ENCODE peak calls at places on chromosomes 4 and X, in five cellular contexts. One of them, this sample, is unnamed.
A peak's percentile ranks its signal among the peaks of the same experiment; 100 is the strongest.

GRCh38 chr4:128322311-128322710 is 34.7 kb upstream of the PGRMC2 start:
- DNase-seq in neural progenitor cell: no peak
- DNase-seq in cardiac muscle cell: no peak
- DNase-seq in uterus: no peak
- DNase-seq in lower lobe of right lung: no peak
- DNase-seq in this sample: no peak

GRCh38 chr4:55793479-55793878 is 26.1 kb upstream of the EXOC1L start:
- DNase-seq in lower lobe of right lung: peak; percentile 39
- DNase-seq in neural progenitor cell: no peak
- DNase-seq in cardiac muscle cell: no peak
- DNase-seq in uterus: no peak
- DNase-seq in this sample: no peak

GRCh38 chr4:149961876-149962597 is 116.2 kb upstream of the DCLK2 start:
- DNase-seq in neural progenitor cell: no peak
- DNase-seq in uterus: no peak
- DNase-seq in cardiac muscle cell: peak; percentile 59
- DNase-seq in lower lobe of right lung: no peak
- DNase-seq in this sample: no peak

GRCh38 chr4:127503111-127503510 is 129.6 kb upstream of the INTU start:
- DNase-seq in uterus: no peak
- DNase-seq in lower lobe of right lung: no peak
- DNase-seq in cardiac muscle cell: no peak
- DNase-seq in neural progenitor cell: peak; percentile 63
- DNase-seq in this sample: no peak

GRCh38 chr4:22721189-22721588 is 28.5 kb downstream of the GBA3 start:
- DNase-seq in lower lobe of right lung: no peak
- DNase-seq in cardiac muscle cell: no peak
- DNase-seq in neural progenitor cell: no peak
- DNase-seq in uterus: no peak
- DNase-seq in this sample: no peak

GRCh38 chrX:97897998-97898397 is 1014.3 kb downstream of the RPA4 start:
- DNase-seq in uterus: no peak
- DNase-seq in lower lobe of right lung: no peak
- DNase-seq in neural progenitor cell: no peak
- DNase-seq in cardiac muscle cell: no peak
- DNase-seq in this sample: no peak

GRCh38 chrX:34379891-34380290 is 247.8 kb upstream of the FAM47A start:
- DNase-seq in lower lobe of right lung: no peak
- DNase-seq in uterus: no peak
- DNase-seq in cardiac muscle cell: peak; percentile 29
- DNase-seq in neural progenitor cell: no peak
- DNase-seq in this sample: no peak

GRCh38 chr4:75063417-75063816 is 130.5 kb downstream of the PARM1 start:
- DNase-seq in uterus: no peak
- DNase-seq in lower lobe of right lung: no peak
- DNase-seq in neural progenitor cell: no peak
- DNase-seq in cardiac muscle cell: no peak
- DNase-seq in this sample: no peak

GRCh38 chrX:68146054-68146453 is 287.2 kb downstream of the OPHN1 start:
- DNase-seq in cardiac muscle cell: peak; percentile 67
- DNase-seq in uterus: no peak
- DNase-seq in neural progenitor cell: peak; percentile 20
- DNase-seq in lower lobe of right lung: no peak
- DNase-seq in this sample: no peak

GRCh38 chrX:109600114-109600710 is 24.8 kb downstream of the KCNE5 start:
- DNase-seq in lower lobe of right lung: no peak
- DNase-seq in cardiac muscle cell: peak; percentile 38
- DNase-seq in uterus: no peak
- DNase-seq in neural progenitor cell: peak; percentile 69
- DNase-seq in this sample: no peak

GRCh38 chr4:34108456-34108855 is 2135.9 kb downstream of the ARAP2 start:
- DNase-seq in neural progenitor cell: no peak
- DNase-seq in lower lobe of right lung: no peak
- DNase-seq in uterus: no peak
- DNase-seq in cardiac muscle cell: peak; percentile 71
- DNase-seq in this sample: no peak

DNA sequence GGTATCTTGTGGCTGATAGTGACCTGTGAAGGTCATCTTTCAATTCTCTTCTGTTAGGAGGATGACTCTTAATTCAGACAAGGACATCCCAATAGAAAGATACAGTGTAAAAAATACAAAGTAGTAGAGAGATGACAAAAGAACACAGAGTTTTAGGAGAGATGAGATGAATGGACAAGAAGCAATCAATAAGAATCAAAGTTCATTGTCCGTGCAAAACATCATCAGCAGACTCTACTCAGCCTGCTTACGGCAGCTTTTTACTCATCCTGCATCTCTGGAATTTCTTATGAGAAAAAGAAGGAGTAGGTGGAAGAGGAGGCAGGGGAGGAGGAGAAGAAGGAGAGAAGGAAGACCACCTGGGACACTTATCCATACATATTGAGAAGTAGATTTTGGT is 2131.7 kb downstream of the ARAP2 start:
- DNase-seq in cardiac muscle cell: no peak
- DNase-seq in neural progenitor cell: no peak
- DNase-seq in lower lobe of right lung: no peak
- DNase-seq in uterus: no peak
- DNase-seq in this sample: no peak
- H3K4me1 ChIP-seq in cardiac muscle cell: no peaks in the 10 kb centered on the region
- H3K4me1 ChIP-seq in neural progenitor cell: no peaks in the 10 kb centered on the region
- H3K4me1 ChIP-seq in lower lobe of right lung: no peaks in the 10 kb centered on the region
- H3K4me1 ChIP-seq in uterus: no peaks in the 10 kb centered on the region
- H3K4me1 ChIP-seq in this sample: no peaks in the 10 kb centered on the region

GRCh38 chr4:110637408-110638131 is 14.7 kb upstream of the PITX2 start:
- DNase-seq in uterus: no peak
- DNase-seq in neural progenitor cell: peak; percentile 68
- DNase-seq in lower lobe of right lung: no peak
- DNase-seq in cardiac muscle cell: no peak
- DNase-seq in this sample: peak; percentile 51

GRCh38 chr4:110634320-110635154 is 11.7 kb upstream of the PITX2 start:
- DNase-seq in neural progenitor cell: no peak
- DNase-seq in uterus: no peak
- DNase-seq in cardiac muscle cell: no peak
- DNase-seq in lower lobe of right lung: no peak
- DNase-seq in this sample: no peak

GRCh38 chr4:110635155-110635479 is 12.2 kb upstream of the PITX2 start:
- DNase-seq in cardiac muscle cell: no peak
- DNase-seq in neural progenitor cell: no peak
- DNase-seq in lower lobe of right lung: no peak
- DNase-seq in uterus: no peak
- DNase-seq in this sample: no peak

GRCh38 chr4:110636677-110637407 is 14.0 kb upstream of the PITX2 start:
- DNase-seq in neural progenitor cell: peak; percentile 85
- DNase-seq in lower lobe of right lung: no peak
- DNase-seq in cardiac muscle cell: peak; percentile 60
- DNase-seq in uterus: no peak
- DNase-seq in this sample: peak; percentile 68

GRCh38 chr4:110636231-110636676 is 13.4 kb upstream of the PITX2 start:
- DNase-seq in neural progenitor cell: peak; percentile 73
- DNase-seq in cardiac muscle cell: no peak
- DNase-seq in lower lobe of right lung: no peak
- DNase-seq in uterus: no peak
- DNase-seq in this sample: no peak
- H3K27me3 ChIP-seq in neural progenitor cell: peaks cover 99% of the 10 kb centered on the region
- H3K27me3 ChIP-seq in cardiac muscle cell: peaks cover 100% of the 10 kb centered on the region
- H3K27me3 ChIP-seq in lower lobe of right lung: peaks cover 99% of the 10 kb centered on the region
- H3K27me3 ChIP-seq in uterus: peaks cover 53% of the 10 kb centered on the region
- H3K27me3 ChIP-seq in this sample: no peaks in the 10 kb centered on the region

GRCh38 chrX:66163849-66164401 is at the start of gene HEPH:
- DNase-seq in uterus: peak; percentile 27
- DNase-seq in lower lobe of right lung: no peak
- DNase-seq in cardiac muscle cell: peak; percentile 64
- DNase-seq in neural progenitor cell: peak; percentile 65
- DNase-seq in this sample: no peak

GRCh38 chrX:66163447-66163846 is 600 bp upstream of the HEPH start:
- DNase-seq in uterus: no peak
- DNase-seq in cardiac muscle cell: no peak
- DNase-seq in neural progenitor cell: no peak
- DNase-seq in lower lobe of right lung: no peak
- DNase-seq in this sample: no peak

GRCh38 chrX:66164470-66164869 is 423 bp downstream of the HEPH start:
- DNase-seq in uterus: no peak
- DNase-seq in cardiac muscle cell: no peak
- DNase-seq in neural progenitor cell: peak; percentile 11
- DNase-seq in lower lobe of right lung: no peak
- DNase-seq in this sample: no peak

GRCh38 chrX:66166671-66167070 is 2.6 kb downstream of the HEPH start:
- DNase-seq in neural progenitor cell: no peak
- DNase-seq in lower lobe of right lung: no peak
- DNase-seq in uterus: no peak
- DNase-seq in cardiac muscle cell: no peak
- DNase-seq in this sample: no peak

GRCh38 chrX:66164931-66165330 is 884 bp downstream of the HEPH start:
- DNase-seq in lower lobe of right lung: no peak
- DNase-seq in neural progenitor cell: no peak
- DNase-seq in uterus: no peak
- DNase-seq in cardiac muscle cell: no peak
- DNase-seq in this sample: no peak
- H3K4me3 ChIP-seq in lower lobe of right lung: peak overlapping the region; percentile 41
- H3K4me3 ChIP-seq in neural progenitor cell: peak overlapping the region; percentile 56
- H3K4me3 ChIP-seq in uterus: peak overlapping the region; percentile 37
- H3K4me3 ChIP-seq in cardiac muscle cell: peak overlapping the region; percentile 57
- H3K4me3 ChIP-seq in this sample: no peak overlapping the region

DNA sequence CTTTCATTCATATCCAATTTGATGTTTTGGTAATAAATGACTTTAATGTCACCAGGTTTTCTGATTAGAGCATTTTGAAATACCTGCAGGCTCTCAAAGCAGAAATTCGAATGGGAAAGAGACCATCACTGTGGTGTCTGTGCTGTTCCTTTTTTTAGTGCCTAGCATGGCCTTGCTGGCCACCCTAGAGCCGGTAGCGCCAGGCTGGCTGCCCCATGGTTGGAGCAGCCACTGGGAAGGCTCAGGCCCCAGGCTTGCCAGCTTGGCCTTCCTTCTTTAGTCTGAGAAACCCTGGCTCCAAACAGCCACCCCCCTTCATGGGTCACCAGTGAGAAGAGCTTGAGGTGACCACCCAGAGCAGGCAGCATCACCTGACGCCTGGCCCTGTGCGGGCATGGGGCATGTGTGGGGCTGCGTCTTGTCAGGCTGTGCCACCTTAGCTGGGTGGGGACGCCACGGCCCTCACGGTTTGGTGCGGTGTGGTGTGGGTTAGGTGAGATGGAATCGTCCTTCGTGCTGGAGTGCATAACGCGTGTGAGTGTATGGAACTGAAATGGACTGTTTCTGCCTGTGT is 30.0 kb downstream of the TRMT44 start:
- DNase-seq in uterus: no peak
- DNase-seq in lower lobe of right lung: no peak
- DNase-seq in neural progenitor cell: no peak
- DNase-seq in cardiac muscle cell: no peak
- DNase-seq in this sample: no peak
- H3K4me1 ChIP-seq in uterus: peaks cover 19% of the 10 kb centered on the region
- H3K4me1 ChIP-seq in lower lobe of right lung: peaks cover 21% of the 10 kb centered on the region
- H3K4me1 ChIP-seq in neural progenitor cell: no peaks in the 10 kb centered on the region
- H3K4me1 ChIP-seq in cardiac muscle cell: no peaks in the 10 kb centered on the region
- H3K4me1 ChIP-seq in this sample: no peaks in the 10 kb centered on the region

DNA sequence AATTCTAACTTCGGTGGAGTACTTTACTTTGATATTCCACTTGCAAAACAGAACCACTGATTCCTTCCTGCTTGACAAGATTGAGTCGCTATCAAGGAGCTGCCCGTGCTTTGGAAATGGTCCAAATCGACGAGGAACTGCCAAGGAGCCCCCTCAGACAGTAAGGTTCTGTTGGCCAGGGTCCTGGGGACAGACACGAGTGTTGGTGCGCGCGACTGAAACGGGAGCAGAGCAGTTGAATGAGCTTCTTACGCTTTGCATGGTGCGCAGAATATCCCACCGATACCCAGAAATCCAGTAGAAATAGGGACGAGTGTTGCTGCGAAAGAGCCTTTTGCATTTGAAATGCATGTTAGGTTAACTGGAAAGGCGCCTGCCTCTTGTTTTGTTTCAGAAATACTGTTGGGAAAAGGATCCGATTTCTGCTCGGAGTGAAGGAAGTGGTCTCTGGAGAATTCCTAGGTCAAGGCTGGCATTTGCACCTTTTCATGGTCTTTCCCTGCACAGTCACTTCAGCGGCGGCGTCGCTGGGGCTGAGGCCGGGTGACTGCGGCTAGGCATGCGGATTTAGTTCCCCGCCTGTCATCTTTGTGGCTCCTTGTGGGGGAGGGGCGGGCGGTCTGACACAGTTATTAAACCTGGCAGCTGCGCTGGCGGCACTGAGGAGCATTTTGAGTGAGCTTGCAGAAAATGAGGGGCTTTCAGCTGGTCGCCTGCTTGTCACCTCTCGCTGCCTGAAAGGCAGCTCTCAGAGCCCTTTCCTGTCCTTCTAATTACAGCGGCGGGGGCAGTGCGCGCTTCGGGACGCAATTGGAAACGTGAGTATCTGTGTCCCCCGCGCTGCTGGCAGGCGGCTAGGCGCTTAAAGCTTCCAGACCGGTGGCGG is 51.5 kb upstream of the TRIM2 start:
- DNase-seq in cardiac muscle cell: peak; percentile 48
- DNase-seq in uterus: no peak
- DNase-seq in neural progenitor cell: peak; percentile 40
- DNase-seq in lower lobe of right lung: peak; percentile 63
- DNase-seq in this sample: peak; percentile 70
- H3K27me3 ChIP-seq in cardiac muscle cell: peaks cover 19% of the 10 kb centered on the region
- H3K27me3 ChIP-seq in uterus: no peaks in the 10 kb centered on the region
- H3K27me3 ChIP-seq in neural progenitor cell: peaks cover 72% of the 10 kb centered on the region
- H3K27me3 ChIP-seq in lower lobe of right lung: peaks cover 13% of the 10 kb centered on the region
- H3K27me3 ChIP-seq in this sample: peaks cover 3% of the 10 kb centered on the region

GRCh38 chr4:152657657-152658056 is 22.1 kb downstream of the TMEM154 start:
- DNase-seq in neural progenitor cell: no peak
- DNase-seq in cardiac muscle cell: no peak
- DNase-seq in uterus: no peak
- DNase-seq in lower lobe of right lung: no peak
- DNase-seq in this sample: no peak

GRCh38 chr4:152663203-152664066 is 16.4 kb downstream of the TMEM154 start:
- DNase-seq in uterus: no peak
- DNase-seq in lower lobe of right lung: no peak
- DNase-seq in cardiac muscle cell: no peak
- DNase-seq in neural progenitor cell: no peak
- DNase-seq in this sample: no peak

GRCh38 chr4:152661649-152662048 is 18.1 kb downstream of the TMEM154 start:
- DNase-seq in cardiac muscle cell: no peak
- DNase-seq in lower lobe of right lung: no peak
- DNase-seq in uterus: no peak
- DNase-seq in neural progenitor cell: no peak
- DNase-seq in this sample: no peak

GRCh38 chr4:152659806-152660205 is 20.0 kb downstream of the TMEM154 start:
- DNase-seq in lower lobe of right lung: no peak
- DNase-seq in uterus: no peak
- DNase-seq in neural progenitor cell: no peak
- DNase-seq in cardiac muscle cell: no peak
- DNase-seq in this sample: no peak

DNA sequence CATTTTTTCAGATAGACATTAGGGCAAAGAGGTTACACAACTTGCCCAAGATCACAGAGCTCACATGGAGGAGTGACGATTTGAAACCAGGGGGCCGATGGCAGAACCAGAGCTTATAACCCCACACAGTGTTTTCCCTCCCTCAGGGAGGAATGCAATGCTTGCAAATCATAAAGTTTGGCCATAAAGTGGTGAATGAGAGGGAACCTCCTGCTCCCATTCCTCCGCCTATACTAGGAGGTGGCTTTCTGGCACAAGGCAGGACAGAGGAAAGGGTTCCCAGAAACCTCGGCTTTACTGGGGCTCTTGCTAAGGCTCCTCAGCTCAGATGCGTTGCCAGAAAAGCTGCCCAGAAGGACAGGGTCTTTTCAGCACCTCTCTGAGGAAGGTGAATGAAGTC is 19.3 kb downstream of the TMEM154 start:
- DNase-seq in uterus: no peak
- DNase-seq in lower lobe of right lung: no peak
- DNase-seq in cardiac muscle cell: no peak
- DNase-seq in neural progenitor cell: no peak
- DNase-seq in this sample: no peak
- H3K4me3 ChIP-seq in uterus: no peak overlapping the region
- H3K4me3 ChIP-seq in lower lobe of right lung: no peak overlapping the region
- H3K4me3 ChIP-seq in cardiac muscle cell: no peak overlapping the region
- H3K4me3 ChIP-seq in neural progenitor cell: no peak overlapping the region
- H3K4me3 ChIP-seq in this sample: no peak overlapping the region

This sample was measured in psoas muscle.